ENCODE peak calls at places on chromosomes 16 and 17, in six cellular contexts. O is NCI-H1092, N is NCI-H2081, U is DMS 273 treated with DMSO at 0.1 percent for 48 hours, B is heart right ventricle, E is fibroblast of lung. F is an unnamed sample.

GRCh38 chr17:8843344-8843743 is 24.1 kb downstream of the PIK3R6 start:
- DNase-seq in B (no peak), U (no peak), O (no peak), E (no peak), N (no peak), F (no peak)

GRCh38 chr17:8872036-8872704 is 4.7 kb upstream of the PIK3R6 start:
- DNase-seq in E (no peak), U (no peak), N (no peak), O (no peak), B (no peak), F (no peak)

GRCh38 chr17:48985436-48986245 is 11.5 kb upstream of the IGF2BP1 start:
- DNase-seq in O (no peak), N (no peak), B (no peak), E (no peak), U (no peak), F (no peak)

GRCh38 chr16:53291757-53292392 is 142.4 kb upstream of the RBL2 start:
- DNase-seq in B (no peak), E (peak; percentile 13), N (no peak), O (no peak), U (no peak), F (no peak)

GRCh38 chr16:56609463-56609921 is 1.1 kb downstream of the MT2A start:
- DNase-seq in U (peak; percentile 27), B (no peak), N (peak; percentile 14), E (peak; percentile 94), O (peak; percentile 34), F (peak; percentile 78)

GRCh38 chr16:56424791-56425438 is 430 bp downstream of the AMFR start:
- DNase-seq in B (peak; percentile 37), U (no peak), O (peak; percentile 9), E (peak; percentile 6), N (peak; percentile 18), F (peak; percentile 68)

GRCh38 chr16:22008215-22009142 is 568 bp downstream of the MOSMO start:
- DNase-seq in N (no peak), B (peak; percentile 40), O (no peak), U (no peak), E (no peak), F (peak; percentile 38)

GRCh38 chr16:12150600-12150999 is 174.1 kb downstream of the SNX29 start:
- DNase-seq in O (no peak), N (no peak), U (no peak), B (no peak), E (no peak), F (no peak)

GRCh38 chr17:74898376-74898946 is 5.0 kb upstream of the FADS6 start:
- DNase-seq in B (no peak), O (no peak), U (no peak), E (no peak), N (no peak), F (no peak)

GRCh38 chr17:9291912-9292562 is 270.7 kb downstream of the NTN1 start:
- DNase-seq in U (no peak), B (peak; percentile 36), N (peak; percentile 20), O (no peak), E (peak; percentile 31), F (peak; percentile 23)

GRCh38 chr17:67123692-67124091 is 79.3 kb downstream of the CACNG1 start:
- DNase-seq in B (no peak), U (no peak), O (no peak), N (no peak), E (no peak), F (no peak)

GRCh38 chr17:48483471-48484131 is 47.2 kb downstream of the HOXB1 start:
- DNase-seq in B (no peak), E (peak; percentile 96), N (no peak), U (no peak), O (no peak), F (peak; percentile 99)

GRCh38 chr17:48626470-48627241 is 498 bp upstream of the HOXB9 start:
- DNase-seq in N (peak; percentile 54), U (no peak), O (no peak), B (no peak), E (no peak), F (peak; percentile 96)

GRCh38 chr17:16962804-16963203 is 9.1 kb downstream of the TNFRSF13B start:
- DNase-seq in U (no peak), E (no peak), B (no peak), N (no peak), O (no peak), F (peak; percentile 67)

GRCh38 chr16:67967956-67968439 is 439 bp downstream of the SLC12A4 start:
- DNase-seq in E (peak; percentile 39), O (no peak), N (no peak), B (peak; percentile 68), U (no peak), F (peak; percentile 37)

GRCh38 chr17:15086776-15087175 is 178.3 kb downstream of the PMP22 start:
- DNase-seq in O (no peak), N (no peak), B (no peak), U (no peak), E (no peak), F (no peak)

GRCh38 chr16:57798953-57799618 is 3.2 kb downstream of the KIFC3 start:
- DNase-seq in N (peak; percentile 26), E (no peak), U (no peak), O (peak; percentile 50), B (no peak), F (no peak)

GRCh38 chr17:75683467-75684041 is 16.4 kb downstream of the SAP30BP start:
- DNase-seq in O (no peak), N (no peak), U (no peak), E (peak; percentile 23), B (no peak), F (peak; percentile 38)

GRCh38 chr17:3157218-3157617 is 29.9 kb upstream of the OR1G1 start:
- DNase-seq in U (no peak), N (no peak), E (no peak), B (no peak), O (no peak), F (no peak)

GRCh38 chr16:84741351-84741791 is 41.6 kb downstream of the USP10 start:
- DNase-seq in O (no peak), U (no peak), E (peak; percentile 33), B (no peak), N (no peak), F (peak; percentile 5)

GRCh38 chr17:79711715-79712305 is 18.9 kb upstream of the ENPP7 start:
- DNase-seq in U (no peak), B (no peak), O (no peak), E (no peak), N (no peak), F (no peak)

GRCh38 chr17:33647976-33648375 is 354.9 kb upstream of the ASIC2 start:
- DNase-seq in U (no peak), O (no peak), B (no peak), N (no peak), E (no peak), F (no peak)

GRCh38 chr16:2206780-2207433 is 1.7 kb downstream of the MLST8 start:
- DNase-seq in E (no peak), N (peak; percentile 30), U (no peak), O (no peak), B (no peak), F (no peak)

GRCh38 chr16:55832788-55833583 is at the start of gene CES1:
- DNase-seq in U (no peak), O (no peak), N (no peak), B (peak; percentile 68), E (peak; percentile 17), F (no peak)

GRCh38 chr16:48353565-48354163 is 31.5 kb downstream of the SIAH1 start:
- DNase-seq in O (peak; percentile 10), E (peak; percentile 85), B (no peak), U (peak; percentile 19), N (peak; percentile 57), F (peak; percentile 32)

GRCh38 chr17:10777890-10778289 is 26.0 kb downstream of the TMEM238L start:
- DNase-seq in N (no peak), U (no peak), B (no peak), O (no peak), E (no peak), F (no peak)

GRCh38 chr17:39107141-39107540 is 44.3 kb downstream of the PLXDC1 start:
- DNase-seq in B (no peak), N (no peak), E (no peak), O (no peak), U (no peak), F (no peak)

GRCh38 chr16:54244061-54244886 is 42.3 kb downstream of the IRX3 start:
- DNase-seq in B (no peak), O (no peak), N (no peak), U (no peak), E (no peak), F (no peak)

GRCh38 chr17:45156242-45156641 is 5.4 kb upstream of the HEXIM2 start:
- DNase-seq in E (no peak), O (no peak), B (no peak), N (no peak), U (no peak), F (no peak)

GRCh38 chr17:47427985-47428384 is 102.9 kb upstream of the NPEPPS start:
- DNase-seq in E (no peak), U (no peak), O (no peak), B (no peak), N (no peak), F (no peak)

GRCh38 chr17:57980522-57980921 is 7.5 kb downstream of the VEZF1 start:
- DNase-seq in O (no peak), E (no peak), N (peak; percentile 25), B (no peak), U (no peak), F (no peak)

GRCh38 chr16:785563-786535 is 2.3 kb downstream of the RPUSD1 start:
- DNase-seq in E (peak; percentile 41), B (peak; percentile 75), N (no peak), U (no peak), O (peak; percentile 21), F (no peak)

GRCh38 chr16:87461466-87461975 is 31.3 kb downstream of the ZCCHC14 start:
- DNase-seq in N (peak; percentile 89), E (no peak), U (peak; percentile 74), O (peak; percentile 27), B (peak; percentile 50), F (no peak)

GRCh38 chr17:42230225-42230624 is 35.9 kb upstream of the GHDC start:
- DNase-seq in B (no peak), U (no peak), E (no peak), O (no peak), N (peak; percentile 57), F (no peak)

GRCh38 chr17:18139949-18140348 is 31.4 kb downstream of the MYO15A start:
- DNase-seq in O (no peak), N (no peak), B (no peak), E (peak; percentile 20), U (no peak), F (peak; percentile 15)

GRCh38 chr17:45719335-45720071 is 64.6 kb upstream of the CRHR1 start:
- DNase-seq in U (peak; percentile 49), B (no peak), N (peak; percentile 6), E (peak; percentile 27), O (no peak), F (peak; percentile 88)

GRCh38 chr16:88690341-88691128 is 4.2 kb upstream of the SNAI3 start:
- DNase-seq in U (no peak), E (no peak), O (no peak), B (no peak), N (no peak), F (no peak)